ENCODE peak calls at places on chromosomes 4 and X, in seven cellular contexts. One of them, this sample, is unnamed. For H3K9me3, the result is how much of the 10 kb centered on the place peaks cover.

GRCh38 chr4:166994686-166995085 is 239.6 kb downstream of the SPOCK3 start:
- DNase-seq in IMR-90: no peak
- DNase-seq in neural progenitor cell: no peak
- DNase-seq in lower lobe of right lung: no peak
- DNase-seq in H9: no peak
- DNase-seq in ovary: no peak
- DNase-seq in PC-9: no peak
- DNase-seq in this sample: no peak

GRCh38 chr4:71687057-71687456 is 96.8 kb downstream of the GC start:
- DNase-seq in H9: no peak
- DNase-seq in IMR-90: no peak
- DNase-seq in PC-9: no peak
- DNase-seq in neural progenitor cell: no peak
- DNase-seq in ovary: no peak
- DNase-seq in lower lobe of right lung: no peak
- DNase-seq in this sample: no peak

GRCh38 chr4:177964061-177964460 is 521.8 kb upstream of the AGA start:
- DNase-seq in H9: no peak
- DNase-seq in lower lobe of right lung: no peak
- DNase-seq in ovary: no peak
- DNase-seq in PC-9: no peak
- DNase-seq in neural progenitor cell: no peak
- DNase-seq in IMR-90: peak
- DNase-seq in this sample: no peak

GRCh38 chr4:98905834-98906233 is 23.1 kb downstream of the EIF4E start:
- DNase-seq in H9: no peak
- DNase-seq in ovary: no peak
- DNase-seq in neural progenitor cell: no peak
- DNase-seq in PC-9: no peak
- DNase-seq in IMR-90: peak
- DNase-seq in lower lobe of right lung: no peak
- DNase-seq in this sample: no peak

GRCh38 chrX:29231800-29232199 is 644.6 kb downstream of the IL1RAPL1 start:
- DNase-seq in neural progenitor cell: no peak
- DNase-seq in H9: no peak
- DNase-seq in lower lobe of right lung: no peak
- DNase-seq in IMR-90: peak
- DNase-seq in PC-9: no peak
- DNase-seq in ovary: no peak
- DNase-seq in this sample: no peak

GRCh38 chrX:100994352-100995281 is 25.1 kb downstream of the ARL13A start:
- DNase-seq in ovary: no peak
- DNase-seq in neural progenitor cell: no peak
- DNase-seq in PC-9: peak
- DNase-seq in IMR-90: peak
- DNase-seq in H9: no peak
- DNase-seq in lower lobe of right lung: no peak
- DNase-seq in this sample: no peak

GRCh38 chr4:153142700-153143438 is 61.4 kb upstream of the TRIM2 start:
- DNase-seq in lower lobe of right lung: peak
- DNase-seq in H9: peak
- DNase-seq in ovary: peak
- DNase-seq in PC-9: peak
- DNase-seq in IMR-90: peak
- DNase-seq in neural progenitor cell: peak
- DNase-seq in this sample: peak

GRCh38 chr4:20194079-20195013 is 57.4 kb upstream of the SLIT2 start:
- DNase-seq in ovary: no peak
- DNase-seq in IMR-90: peak
- DNase-seq in H9: no peak
- DNase-seq in neural progenitor cell: no peak
- DNase-seq in PC-9: no peak
- DNase-seq in lower lobe of right lung: no peak
- DNase-seq in this sample: no peak

GRCh38 chr4:9938933-9939332 is 82.4 kb downstream of the SLC2A9 start:
- DNase-seq in H9: peak
- DNase-seq in ovary: no peak
- DNase-seq in neural progenitor cell: no peak
- DNase-seq in IMR-90: no peak
- DNase-seq in lower lobe of right lung: no peak
- DNase-seq in PC-9: no peak
- DNase-seq in this sample: no peak

GRCh38 chr4:5055411-5055810 is 4.1 kb downstream of the STK32B start:
- DNase-seq in IMR-90: no peak
- DNase-seq in neural progenitor cell: no peak
- DNase-seq in ovary: no peak
- DNase-seq in H9: no peak
- DNase-seq in lower lobe of right lung: no peak
- DNase-seq in PC-9: no peak
- DNase-seq in this sample: no peak

GRCh38 chrX:75156537-75156945 is 458 bp upstream of the ABCB7 start:
- DNase-seq in H9: no peak
- DNase-seq in neural progenitor cell: no peak
- DNase-seq in lower lobe of right lung: no peak
- DNase-seq in ovary: no peak
- DNase-seq in PC-9: no peak
- DNase-seq in IMR-90: peak
- DNase-seq in this sample: no peak

DNA sequence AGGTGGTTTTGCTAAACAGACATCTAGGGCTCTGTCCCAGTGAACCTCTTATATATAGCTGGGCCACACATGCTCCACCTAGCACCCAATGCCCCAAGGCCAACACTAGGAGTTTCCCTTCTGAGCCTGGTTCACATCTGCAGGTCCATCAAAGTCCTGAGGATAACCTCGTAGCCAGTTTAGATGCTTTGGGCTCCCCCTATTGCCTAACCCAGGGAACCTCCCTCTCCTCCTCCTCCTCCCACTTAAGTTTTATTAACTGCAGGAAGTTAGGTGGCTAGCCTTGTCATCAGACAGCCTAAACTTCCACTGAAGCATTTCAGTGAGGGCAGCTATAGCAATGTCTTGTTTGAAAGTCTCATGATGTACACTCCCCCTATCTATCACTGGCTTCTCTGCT is 88.0 kb downstream of the GUCY2F start:
- DNase-seq in IMR-90: no peak
- DNase-seq in ovary: no peak
- DNase-seq in lower lobe of right lung: no peak
- DNase-seq in neural progenitor cell: peak
- DNase-seq in H9: peak
- DNase-seq in PC-9: no peak
- DNase-seq in this sample: no peak
- TF ChIP-seq CTCF in IMR-90: no peak
- TF ChIP-seq CTCF in ovary: no peak
- TF ChIP-seq CTCF in lower lobe of right lung: no peak
- TF ChIP-seq CTCF in neural progenitor cell: peak
- TF ChIP-seq CTCF in H9: peak
- TF ChIP-seq CTCF in PC-9: no peak
- TF ChIP-seq CTCF in this sample: no peak

GRCh38 chr4:85688055-85688740 is 213.2 kb downstream of the ARHGAP24 start:
- DNase-seq in ovary: no peak
- DNase-seq in IMR-90: no peak
- DNase-seq in lower lobe of right lung: no peak
- DNase-seq in H9: no peak
- DNase-seq in PC-9: no peak
- DNase-seq in neural progenitor cell: no peak
- DNase-seq in this sample: no peak

GRCh38 chr4:85682391-85682790 is 207.4 kb downstream of the ARHGAP24 start:
- DNase-seq in H9: no peak
- DNase-seq in neural progenitor cell: no peak
- DNase-seq in IMR-90: no peak
- DNase-seq in ovary: no peak
- DNase-seq in PC-9: no peak
- DNase-seq in lower lobe of right lung: no peak
- DNase-seq in this sample: no peak

GRCh38 chr4:85684676-85685075 is 209.7 kb downstream of the ARHGAP24 start:
- DNase-seq in IMR-90: no peak
- DNase-seq in PC-9: no peak
- DNase-seq in lower lobe of right lung: no peak
- DNase-seq in ovary: no peak
- DNase-seq in H9: no peak
- DNase-seq in neural progenitor cell: peak
- DNase-seq in this sample: no peak

GRCh38 chr4:85681194-85681803 is 206.3 kb downstream of the ARHGAP24 start:
- DNase-seq in IMR-90: peak
- DNase-seq in neural progenitor cell: no peak
- DNase-seq in PC-9: no peak
- DNase-seq in ovary: no peak
- DNase-seq in lower lobe of right lung: no peak
- DNase-seq in H9: no peak
- DNase-seq in this sample: peak

DNA sequence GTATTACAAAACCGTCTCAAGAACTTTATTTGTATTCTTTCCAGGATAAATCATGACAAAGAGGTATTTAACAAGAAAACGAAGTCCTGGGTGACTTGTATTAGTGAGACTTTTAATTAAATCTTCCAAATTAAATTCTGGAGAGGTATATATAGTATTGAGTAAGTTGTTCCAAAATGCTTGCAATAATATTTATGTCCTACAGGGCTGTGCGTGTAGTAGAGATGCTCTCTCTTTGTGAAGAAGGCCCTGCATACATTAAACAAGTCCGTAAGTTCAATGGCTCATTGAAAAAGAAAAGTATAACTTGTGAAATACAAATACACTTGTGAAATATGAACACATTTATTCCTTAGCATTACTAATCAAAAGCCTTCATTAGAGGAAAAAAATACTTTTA is 211.4 kb downstream of the ARHGAP24 start:
- DNase-seq in IMR-90: no peak
- DNase-seq in lower lobe of right lung: no peak
- DNase-seq in neural progenitor cell: no peak
- DNase-seq in H9: no peak
- DNase-seq in ovary: no peak
- DNase-seq in PC-9: no peak
- DNase-seq in this sample: no peak
- H3K9me3 ChIP-seq in IMR-90: under half
- H3K9me3 ChIP-seq in lower lobe of right lung: under half
- H3K9me3 ChIP-seq in neural progenitor cell: under half
- H3K9me3 ChIP-seq in H9: under half
- H3K9me3 ChIP-seq in ovary: under half
- H3K9me3 ChIP-seq in PC-9: under half
- H3K9me3 ChIP-seq in this sample: under half

GRCh38 chr4:70676554-70677090 is 10.3 kb upstream of the JCHAIN start:
- DNase-seq in IMR-90: no peak
- DNase-seq in PC-9: no peak
- DNase-seq in H9: no peak
- DNase-seq in lower lobe of right lung: no peak
- DNase-seq in ovary: no peak
- DNase-seq in neural progenitor cell: no peak
- DNase-seq in this sample: no peak
- H3K27ac ChIP-seq in IMR-90: no peak
- H3K27ac ChIP-seq in PC-9: no peak
- H3K27ac ChIP-seq in H9: no peak
- H3K27ac ChIP-seq in lower lobe of right lung: no peak
- H3K27ac ChIP-seq in ovary: no peak
- H3K27ac ChIP-seq in neural progenitor cell: no peak
- H3K27ac ChIP-seq in this sample: no peak

GRCh38 chr4:130736436-130737185 is 1640.7 kb downstream of the C4orf33 start:
- DNase-seq in lower lobe of right lung: no peak
- DNase-seq in IMR-90: no peak
- DNase-seq in PC-9: no peak
- DNase-seq in ovary: no peak
- DNase-seq in H9: no peak
- DNase-seq in neural progenitor cell: no peak
- DNase-seq in this sample: no peak

GRCh38 chr4:130738233-130738632 is 1642.3 kb downstream of the C4orf33 start:
- DNase-seq in IMR-90: no peak
- DNase-seq in lower lobe of right lung: no peak
- DNase-seq in neural progenitor cell: no peak
- DNase-seq in H9: no peak
- DNase-seq in ovary: no peak
- DNase-seq in PC-9: no peak
- DNase-seq in this sample: no peak
- TF ChIP-seq CTCF in IMR-90: no peak
- TF ChIP-seq CTCF in lower lobe of right lung: no peak
- TF ChIP-seq CTCF in neural progenitor cell: no peak
- TF ChIP-seq CTCF in H9: peak
- TF ChIP-seq CTCF in ovary: no peak
- TF ChIP-seq CTCF in PC-9: no peak
- TF ChIP-seq CTCF in this sample: no peak

GRCh38 chr4:175986-176385 is 51.7 kb downstream of the ZNF718 start:
- DNase-seq in PC-9: no peak
- DNase-seq in neural progenitor cell: no peak
- DNase-seq in IMR-90: no peak
- DNase-seq in ovary: no peak
- DNase-seq in lower lobe of right lung: no peak
- DNase-seq in H9: no peak
- DNase-seq in this sample: no peak
- H3K9me3 ChIP-seq in PC-9: under half
- H3K9me3 ChIP-seq in neural progenitor cell: half or more
- H3K9me3 ChIP-seq in IMR-90: under half
- H3K9me3 ChIP-seq in ovary: under half
- H3K9me3 ChIP-seq in lower lobe of right lung: half or more
- H3K9me3 ChIP-seq in H9: under half
- H3K9me3 ChIP-seq in this sample: half or more

GRCh38 chrX:10239611-10240064 is 82.9 kb downstream of the CLCN4 start:
- DNase-seq in ovary: no peak
- DNase-seq in PC-9: peak
- DNase-seq in neural progenitor cell: no peak
- DNase-seq in H9: no peak
- DNase-seq in lower lobe of right lung: no peak
- DNase-seq in IMR-90: peak
- DNase-seq in this sample: no peak
- H3K27ac ChIP-seq in ovary: no peak
- H3K27ac ChIP-seq in PC-9: no peak
- H3K27ac ChIP-seq in neural progenitor cell: no peak
- H3K27ac ChIP-seq in H9: no peak
- H3K27ac ChIP-seq in lower lobe of right lung: no peak
- H3K27ac ChIP-seq in IMR-90: peak
- H3K27ac ChIP-seq in this sample: no peak

This sample was measured in suprapubic skin.